ENCODE peak calls at places on chromosomes 16 and 17, in five cellular contexts. P is esophagus squamous epithelium, F is heart left ventricle, M is brain microvascular endothelial cell, K is cardiac muscle cell. V is an unnamed sample.

GRCh38 chr16:20191566-20191965 is 117.9 kb upstream of the GPR139 start:
- DNase-seq in P (no peak), F (no peak), M (no peak), K (no peak), V (no peak)

GRCh38 chr17:75645889-75646625 is 12.8 kb downstream of the SMIM5 start:
- DNase-seq in P (no peak), F (no peak), M (no peak), K (no peak), V (peak; percentile 96)

GRCh38 chr17:63295288-63295687 is 150.8 kb downstream of the CYB561 start:
- DNase-seq in P (no peak), F (no peak), M (peak; percentile 9), K (no peak), V (no peak)

GRCh38 chr17:9389116-9389515 is 186.5 kb downstream of the STX8 start:
- DNase-seq in P (no peak), F (no peak), M (peak; percentile 87), K (no peak), V (no peak)

GRCh38 chr16:79601978-79602609 is 1.6 kb upstream of the MAF start:
- DNase-seq in P (no peak), F (peak; percentile 81), M (peak; percentile 78), K (peak; percentile 88), V (peak; percentile 83)

GRCh38 chr16:70715860-70716357 is 30.1 kb upstream of the MTSS2 start:
- DNase-seq in P (no peak), F (no peak), M (no peak), K (no peak), V (no peak)

GRCh38 chr16:75072239-75072947 is 44.2 kb downstream of the LDHD start:
- DNase-seq in P (no peak), F (no peak), M (no peak), K (no peak), V (no peak)

GRCh38 chr17:33977729-33978514 is 277.2 kb upstream of the CCL2 start:
- DNase-seq in P (no peak), F (peak; percentile 31), M (no peak), K (no peak), V (no peak)

GRCh38 chr16:5944971-5945370 is 847.4 kb upstream of the EEF2KMT start:
- DNase-seq in P (no peak), F (no peak), M (no peak), K (no peak), V (no peak)

GRCh38 chr17:50501054-50501453 is 7.2 kb upstream of the MYCBPAP start:
- DNase-seq in P (no peak), F (no peak), M (peak; percentile 20), K (peak; percentile 57), V (no peak)

GRCh38 chr17:41483991-41484826 is 3.3 kb upstream of the KRT35 start:
- DNase-seq in P (no peak), F (no peak), M (no peak), K (no peak), V (no peak)

GRCh38 chr16:75099738-75100615 is 16.6 kb downstream of the LDHD start:
- DNase-seq in P (no peak), F (peak; percentile 59), M (no peak), K (no peak), V (no peak)

GRCh38 chr17:17900615-17901520 is 64.1 kb upstream of the SREBF1 start:
- DNase-seq in P (no peak), F (peak; percentile 91), M (peak; percentile 89), K (no peak), V (no peak)

GRCh38 chr17:17837380-17837821 is 615 bp upstream of the SREBF1 start:
- DNase-seq in P (no peak), F (peak; percentile 74), M (peak; percentile 69), K (no peak), V (peak; percentile 68)

GRCh38 chr17:45929344-45929743 is 35.0 kb downstream of the MAPT start:
- DNase-seq in P (no peak), F (no peak), M (no peak), K (no peak), V (no peak)

GRCh38 chr17:8117367-8117979 is 841 bp downstream of the ALOXE3 start:
- DNase-seq in P (no peak), F (no peak), M (no peak), K (no peak), V (no peak)

GRCh38 chr16:59060212-59060611 is 326.1 kb upstream of the GOT2 start:
- DNase-seq in P (no peak), F (no peak), M (peak; percentile 52), K (no peak), V (no peak)

GRCh38 chr17:8435245-8436168 is at the start of gene NDEL1:
- DNase-seq in P (peak; percentile 93), F (peak; percentile 99), M (peak; percentile 98), K (peak; percentile 99), V (peak; percentile 95)

GRCh38 chr17:58398574-58399266 is 18.6 kb downstream of the RNF43 start:
- DNase-seq in P (no peak), F (no peak), M (no peak), K (no peak), V (no peak)

GRCh38 chr16:83835972-83836566 is 28.3 kb downstream of the HSBP1 start:
- DNase-seq in P (no peak), F (no peak), M (peak; percentile 59), K (no peak), V (no peak)

GRCh38 chr17:35082073-35082657 is 18.7 kb upstream of the RFFL start:
- DNase-seq in P (no peak), F (no peak), M (peak; percentile 43), K (no peak), V (no peak)

DNA sequence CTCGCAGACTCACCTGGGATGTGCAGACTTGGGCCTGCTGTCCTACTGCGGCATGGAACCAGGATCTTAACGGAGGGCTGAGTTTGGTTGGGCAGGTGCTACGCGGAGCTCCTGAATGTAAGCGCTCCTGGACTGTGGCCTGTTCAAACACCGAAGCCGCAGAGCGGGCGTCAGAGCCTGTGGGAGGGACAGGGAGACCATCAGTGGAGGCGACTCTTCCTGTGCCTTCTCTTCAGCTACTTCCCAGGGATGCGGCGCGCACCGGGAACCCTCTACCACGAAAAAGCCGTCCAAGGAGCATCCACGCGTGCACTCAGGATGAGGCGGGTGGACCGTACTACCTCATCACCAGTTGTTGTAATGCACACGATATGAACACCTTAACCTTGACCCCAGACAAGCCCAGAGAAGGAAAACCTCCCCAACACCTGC is 2.0 kb downstream of the USP36 start:
- DNase-seq in P (no peak), F (no peak), M (no peak), K (no peak), V (no peak)
- H3K4me3 ChIP-seq in P (no peak overlapping the region), F (no peak overlapping the region), M (no peak overlapping the region), K (no peak overlapping the region), V (peak overlapping the region; percentile 66)

GRCh38 chr17:31680126-31680525 is 178.9 kb downstream of the COPRS start:
- DNase-seq in P (no peak), F (no peak), M (no peak), K (no peak), V (no peak)
- H3K36me3 ChIP-seq in P (no peaks in the 10 kb centered on the region), F (no peaks in the 10 kb centered on the region), M (no peaks in the 10 kb centered on the region), K (no peaks in the 10 kb centered on the region), V (no peaks in the 10 kb centered on the region)

GRCh38 chr16:4426722-4427372 is 1.2 kb downstream of the DNAJA3 start:
- DNase-seq in P (no peak), F (no peak), M (no peak), K (no peak), V (no peak)
- H3K4me3 ChIP-seq in P (peak overlapping the region; percentile 98), F (peak overlapping the region; percentile 81), M (peak overlapping the region; percentile 98), K (peak overlapping the region; percentile 74), V (peak overlapping the region; percentile 50)

DNA sequence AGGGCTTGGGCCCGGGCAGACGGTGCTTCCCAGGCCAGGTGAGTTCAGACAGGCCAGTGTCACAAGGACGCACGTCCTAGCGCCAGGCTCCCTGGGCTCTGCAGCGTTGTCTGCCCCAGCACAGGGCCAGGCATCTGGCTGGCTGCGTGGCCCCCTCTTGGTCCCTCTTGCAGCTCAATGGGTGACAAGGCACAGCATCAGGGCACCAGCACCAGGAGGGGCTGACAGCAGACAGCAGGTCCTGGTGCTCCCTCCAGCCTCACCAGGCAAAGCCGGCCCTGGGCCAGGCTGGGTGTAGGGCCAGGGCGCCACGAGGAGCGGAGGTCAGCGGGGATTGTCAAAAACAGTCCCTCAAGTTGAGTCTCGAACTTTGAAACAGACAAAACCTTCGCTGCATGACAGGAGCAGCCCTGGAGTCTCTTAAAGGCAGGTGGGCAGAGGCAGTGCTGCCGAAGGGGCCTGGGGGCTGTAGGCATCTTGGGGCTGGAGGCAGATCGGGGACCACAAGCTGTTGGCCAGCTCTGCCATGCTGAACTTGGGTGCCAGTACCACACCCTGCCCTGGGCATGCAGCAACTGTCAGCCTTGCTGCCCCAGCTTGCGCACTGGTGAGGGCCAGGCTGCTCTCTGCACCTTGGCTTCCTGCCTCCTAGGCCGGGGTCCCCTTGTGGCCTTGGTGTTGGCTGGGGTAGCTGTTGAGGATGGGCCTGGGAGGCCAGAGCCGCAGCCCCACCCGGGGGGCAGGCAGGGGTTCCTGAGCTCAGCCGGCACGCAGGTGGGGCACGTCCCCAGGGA is 48.8 kb downstream of the PRMT7 start:
- DNase-seq in P (no peak), F (no peak), M (no peak), K (no peak), V (no peak)
- H3K36me3 ChIP-seq in P (peaks cover 50% of the 10 kb centered on the region), F (no peaks in the 10 kb centered on the region), M (peaks cover 22% of the 10 kb centered on the region), K (peaks cover 14% of the 10 kb centered on the region), V (no peaks in the 10 kb centered on the region)

GRCh38 chr16:54936086-54936978 is 5.7 kb downstream of the IRX5 start:
- DNase-seq in P (no peak), F (peak; percentile 49), M (no peak), K (peak; percentile 83), V (no peak)
- H3K4me3 ChIP-seq in P (peak overlapping the region; percentile 25), F (peak overlapping the region; percentile 39), M (no peak overlapping the region), K (peak overlapping the region; percentile 96), V (no peak overlapping the region)

DNA sequence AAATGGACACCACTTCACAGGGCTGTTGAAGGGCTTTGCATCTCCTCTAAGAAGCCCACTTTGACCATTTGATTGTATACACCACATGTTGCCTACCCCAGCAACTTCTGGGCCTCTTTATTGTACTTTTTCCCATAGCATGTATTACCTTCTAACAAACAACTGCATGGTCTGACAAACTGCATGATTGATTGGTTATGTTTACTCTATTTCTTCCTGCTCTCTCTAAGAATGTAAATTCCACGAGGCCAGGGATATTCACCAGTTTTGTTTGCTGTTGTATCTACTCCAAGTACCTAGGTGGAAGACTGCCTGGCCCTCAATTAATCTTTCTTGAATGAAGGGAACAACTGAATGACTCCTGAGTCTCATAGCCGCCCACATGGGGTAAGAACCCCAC is 22.2 kb upstream of the BBS2 start:
- DNase-seq in P (no peak), F (no peak), M (no peak), K (no peak), V (no peak)
- H3K36me3 ChIP-seq in P (no peaks in the 10 kb centered on the region), F (no peaks in the 10 kb centered on the region), M (no peaks in the 10 kb centered on the region), K (no peaks in the 10 kb centered on the region), V (no peaks in the 10 kb centered on the region)